ENCODE peak calls at places on chromosomes 2 and 18, in five cellular contexts. M is colonic mucosa, Q is transverse colon, V is lung, R is breast epithelium. P is an unnamed sample.
A peak's percentile ranks its signal among the peaks of the same experiment; 100 is the strongest.

GRCh38 chr2:226427538-226428307 is 371.9 kb downstream of the IRS1 start:
- DNase-seq in M (no peak), Q (no peak), V (no peak), R (no peak), P (no peak)

GRCh38 chr2:233022561-233022960 is 9.5 kb upstream of the NGEF start:
- DNase-seq in M (no peak), Q (no peak), V (no peak), R (no peak), P (no peak)

GRCh38 chr18:2948038-2948437 is 64.9 kb downstream of the LPIN2 start:
- DNase-seq in M (no peak), Q (no peak), V (no peak), R (no peak), P (no peak)

GRCh38 chr2:187499941-187500532 is 52.0 kb upstream of the CALCRL start:
- DNase-seq in M (peak; percentile 61), Q (peak; percentile 57), V (peak; percentile 52), R (no peak), P (no peak)

GRCh38 chr2:214536625-214537024 is 125.8 kb downstream of the VWC2L start:
- DNase-seq in M (no peak), Q (no peak), V (no peak), R (no peak), P (no peak)

GRCh38 chr2:949894-950626 is 589 bp upstream of the SNTG2 start:
- DNase-seq in M (no peak), Q (no peak), V (no peak), R (no peak), P (no peak)

GRCh38 chr2:96771792-96772618 is 11.3 kb downstream of the CNNM4 start:
- DNase-seq in M (peak; percentile 86), Q (peak; percentile 84), V (peak; percentile 72), R (peak; percentile 81), P (no peak)

GRCh38 chr2:49288902-49289680 is 134.8 kb upstream of the FSHR start:
- DNase-seq in M (no peak), Q (no peak), V (no peak), R (no peak), P (no peak)

GRCh38 chr2:209721497-209721896 is 50.1 kb upstream of the UNC80 start:
- DNase-seq in M (no peak), Q (no peak), V (no peak), R (no peak), P (no peak)

GRCh38 chr2:72085036-72085435 is 62.6 kb downstream of the CYP26B1 start:
- DNase-seq in M (no peak), Q (no peak), V (no peak), R (no peak), P (no peak)

GRCh38 chr2:70202236-70202806 is 11.5 kb upstream of the C2orf42 start:
- DNase-seq in M (no peak), Q (no peak), V (no peak), R (no peak), P (no peak)

GRCh38 chr18:68874361-68874760 is 76.5 kb downstream of the CCDC102B start:
- DNase-seq in M (no peak), Q (no peak), V (no peak), R (no peak), P (no peak)

GRCh38 chr2:136582631-136583205 is 182.6 kb upstream of the THSD7B start:
- DNase-seq in M (peak; percentile 18), Q (no peak), V (no peak), R (no peak), P (no peak)

GRCh38 chr2:232532406-232532805 is 6.4 kb downstream of the CHRND start:
- DNase-seq in M (no peak), Q (no peak), V (no peak), R (no peak), P (no peak)

GRCh38 chr2:71361631-71362030 is 30.0 kb downstream of the ZNF638 start:
- DNase-seq in M (no peak), Q (no peak), V (no peak), R (no peak), P (no peak)

GRCh38 chr2:187541086-187542085 is 12.8 kb downstream of the TFPI start:
- DNase-seq in M (no peak), Q (no peak), V (no peak), R (no peak), P (no peak)

GRCh38 chr2:37493425-37493824 is 149.0 kb downstream of the QPCT start:
- DNase-seq in M (no peak), Q (no peak), V (no peak), R (no peak), P (no peak)
- TF ChIP-seq CTCF in M (no peak), Q (no peak), V (no peak), R (no peak), P (no peak)

DNA sequence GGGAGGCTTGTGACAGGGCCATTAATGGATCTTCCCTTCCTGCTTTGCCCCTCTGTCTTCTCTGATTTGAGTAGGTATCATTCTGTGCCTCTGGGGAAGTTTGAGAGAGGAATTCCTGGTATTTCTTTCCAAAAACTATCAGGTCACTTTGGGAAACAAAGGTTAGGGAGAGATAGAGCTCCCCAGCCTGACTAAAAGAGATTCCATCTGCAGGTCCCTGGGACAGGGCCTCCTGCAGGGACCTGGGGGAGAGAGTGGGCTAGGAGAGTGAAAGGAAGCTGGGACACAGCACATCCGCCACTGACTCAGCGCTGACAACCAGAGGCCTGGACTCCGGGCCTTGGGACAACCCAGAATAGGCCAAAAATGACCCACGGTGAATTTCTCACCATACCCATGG is 6.4 kb downstream of the GALNT14 start:
- DNase-seq in M (no peak), Q (no peak), V (no peak), R (no peak), P (no peak)
- H3K27ac ChIP-seq in M (no peak overlapping the region), Q (no peak overlapping the region), V (no peak overlapping the region), R (no peak overlapping the region), P (no peak overlapping the region)

DNA sequence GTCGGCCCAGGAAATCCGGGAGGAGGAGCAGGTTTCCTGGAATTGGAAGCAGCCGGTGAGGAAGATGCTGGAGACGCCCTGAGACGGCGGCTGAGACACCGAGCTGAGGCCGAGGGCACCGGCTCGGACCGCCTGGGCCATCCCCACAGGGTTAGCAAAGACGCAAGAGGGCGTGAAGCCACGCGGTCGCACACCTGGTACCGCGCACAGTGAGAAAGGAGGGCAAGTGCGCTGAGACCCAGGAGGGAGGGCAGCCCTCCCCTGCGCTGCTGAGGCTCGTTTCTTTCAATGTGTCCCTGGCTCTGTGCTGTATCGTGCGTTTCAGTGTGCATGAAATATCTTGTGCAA is 54.5 kb upstream of the SALL3 start:
- DNase-seq in M (no peak), Q (no peak), V (no peak), R (no peak), P (no peak)
- H3K9me3 ChIP-seq in M (no peaks in the 10 kb centered on the region), Q (no peaks in the 10 kb centered on the region), V (peaks cover 11% of the 10 kb centered on the region), R (peaks cover 10% of the 10 kb centered on the region), P (no peaks in the 10 kb centered on the region)

DNA sequence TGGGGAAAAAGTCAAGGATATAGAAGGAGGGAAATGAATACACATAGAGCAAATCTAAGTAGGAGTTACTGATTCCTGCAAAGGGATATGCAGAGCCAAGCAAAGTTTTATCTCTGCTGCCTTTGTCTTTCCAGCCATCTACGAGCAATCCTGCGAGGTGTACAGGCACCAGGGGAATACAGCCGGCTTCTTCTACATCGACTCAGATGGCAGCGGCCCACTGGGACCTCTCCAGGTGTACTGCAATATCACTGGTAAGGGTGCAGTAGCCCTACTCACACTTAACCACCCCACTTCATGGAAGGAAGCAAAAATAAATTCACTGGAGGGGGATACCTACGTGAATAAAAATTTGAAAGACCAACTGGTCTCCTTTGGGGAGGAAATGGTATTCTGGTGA is 584.6 kb downstream of the CNTNAP5 start:
- DNase-seq in M (no peak), Q (no peak), V (no peak), R (no peak), P (no peak)
- TF ChIP-seq CTCF in M (no peak), Q (no peak), V (no peak), R (no peak), P (no peak)

DNA sequence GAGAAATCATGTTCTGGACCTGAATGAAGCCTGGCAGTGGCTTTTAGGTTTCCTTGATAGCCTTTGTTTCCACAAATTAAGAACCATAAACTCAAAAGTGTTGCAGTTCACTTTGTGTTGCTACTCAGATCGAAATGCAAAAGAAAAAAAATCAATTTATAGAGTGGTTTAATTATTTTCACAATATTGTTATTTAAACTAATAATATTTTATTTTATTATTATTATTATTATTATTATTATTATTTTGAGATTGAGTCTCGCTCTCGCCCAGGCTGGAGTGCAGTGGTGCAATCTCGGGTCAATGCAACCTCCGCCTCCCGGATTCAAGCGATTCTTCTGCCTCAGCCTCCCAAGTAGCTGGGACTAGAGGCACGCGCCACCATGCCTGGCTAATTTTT is 4.6 kb downstream of the SCLY start:
- DNase-seq in M (no peak), Q (no peak), V (no peak), R (no peak), P (no peak)
- H3K27ac ChIP-seq in M (no peak overlapping the region), Q (no peak overlapping the region), V (no peak overlapping the region), R (no peak overlapping the region), P (no peak overlapping the region)